ENCODE peak calls at places on chromosomes 16 and 17, in ten cellular contexts. A, Z, P, R, F, U, V, E, W and Q are unnamed samples. For H3K36me3, the result is how much of the 10 kb centered on the place peaks cover.

GRCh38 chr16:84175351-84176081 is 11.3 kb downstream of the TAF1C start:
- DNase-seq in U (peak), V (peak), W (no peak), Z (peak), E (no peak), P (no peak), A (peak), R (peak), F (peak), Q (peak)

GRCh38 chr16:86142801-86143236 is 243.9 kb downstream of the IRF8 start:
- DNase-seq in P (no peak), U (no peak), A (no peak), E (no peak), R (no peak), Z (no peak), V (no peak), W (no peak), F (no peak), Q (peak)

GRCh38 chr17:57317016-57317415 is 60.7 kb downstream of the MSI2 start:
- DNase-seq in V (no peak), U (no peak), Z (no peak), E (no peak), A (no peak), R (no peak), F (no peak), W (no peak), P (no peak), Q (no peak)

GRCh38 chr16:27431773-27432599 is 30.0 kb downstream of the IL21R start:
- DNase-seq in F (no peak), P (no peak), U (peak), A (no peak), Z (peak), R (no peak), W (peak), E (peak), V (peak), Q (peak)

GRCh38 chr17:47862621-47863440 is 11.9 kb upstream of the SP6 start:
- DNase-seq in E (no peak), P (no peak), Z (peak), A (peak), V (no peak), U (no peak), R (no peak), W (no peak), F (no peak), Q (peak)

GRCh38 chr16:89375021-89375420 is 115.3 kb downstream of the ANKRD11 start:
- DNase-seq in P (no peak), F (no peak), R (no peak), U (no peak), A (no peak), E (no peak), W (no peak), Z (peak), V (peak), Q (no peak)

GRCh38 chr17:68892658-68893057 is 62.5 kb downstream of the ABCA8 start:
- DNase-seq in Z (no peak), P (no peak), R (no peak), V (no peak), A (peak), E (no peak), F (peak), W (no peak), U (no peak), Q (no peak)

GRCh38 chr16:79184464-79184863 is 416.1 kb downstream of the MAF start:
- DNase-seq in A (no peak), V (no peak), P (no peak), E (no peak), W (no peak), R (no peak), F (no peak), U (no peak), Z (no peak), Q (no peak)

GRCh38 chr16:84509032-84509950 is 4.8 kb upstream of the MEAK7 start:
- DNase-seq in F (no peak), A (no peak), V (no peak), U (no peak), W (peak), Z (no peak), P (no peak), R (no peak), E (no peak), Q (no peak)

GRCh38 chr16:3017806-3018506 is at the start of gene CLDN6:
- DNase-seq in R (peak), V (no peak), P (no peak), F (peak), W (no peak), A (no peak), Z (no peak), U (no peak), E (no peak), Q (no peak)

GRCh38 chr16:57475711-57476339 is 10.5 kb downstream of the DOK4 start:
- DNase-seq in E (no peak), U (no peak), F (peak), R (peak), W (no peak), V (peak), A (peak), Z (peak), P (no peak), Q (peak)

GRCh38 chr17:13598353-13599167 is 3.2 kb downstream of the HS3ST3A1 start:
- DNase-seq in W (no peak), A (no peak), U (no peak), E (no peak), R (no peak), Z (no peak), F (no peak), P (no peak), V (no peak), Q (peak)

GRCh38 chr17:32341857-32342602 is at the start of gene C17orf75:
- DNase-seq in E (peak), U (peak), V (peak), W (peak), A (peak), F (peak), P (no peak), Z (peak), R (peak), Q (peak)

GRCh38 chr16:87470332-87470731 is 22.5 kb downstream of the ZCCHC14 start:
- DNase-seq in F (no peak), V (no peak), Z (no peak), U (no peak), W (no peak), E (no peak), A (no peak), P (no peak), R (no peak), Q (no peak)

GRCh38 chr16:51222016-51222415 is 70.9 kb upstream of the SALL1 start:
- DNase-seq in R (no peak), U (no peak), Z (no peak), F (no peak), E (no peak), P (no peak), V (no peak), A (no peak), W (no peak), Q (no peak)

GRCh38 chr17:65463242-65463641 is 98.2 kb downstream of the AXIN2 start:
- DNase-seq in R (peak), F (no peak), U (no peak), Z (no peak), V (no peak), P (no peak), A (peak), W (peak), E (peak), Q (peak)

GRCh38 chr17:76382803-76383644 is 1.4 kb upstream of the SPHK1 start:
- DNase-seq in E (peak), F (peak), R (peak), U (peak), A (peak), V (peak), P (no peak), Z (peak), W (no peak), Q (peak)

GRCh38 chr16:46974352-46974751 is 878 bp upstream of the DNAJA2 start:
- DNase-seq in W (no peak), V (no peak), E (no peak), Z (no peak), A (no peak), P (no peak), U (no peak), R (no peak), F (no peak), Q (peak)

DNA sequence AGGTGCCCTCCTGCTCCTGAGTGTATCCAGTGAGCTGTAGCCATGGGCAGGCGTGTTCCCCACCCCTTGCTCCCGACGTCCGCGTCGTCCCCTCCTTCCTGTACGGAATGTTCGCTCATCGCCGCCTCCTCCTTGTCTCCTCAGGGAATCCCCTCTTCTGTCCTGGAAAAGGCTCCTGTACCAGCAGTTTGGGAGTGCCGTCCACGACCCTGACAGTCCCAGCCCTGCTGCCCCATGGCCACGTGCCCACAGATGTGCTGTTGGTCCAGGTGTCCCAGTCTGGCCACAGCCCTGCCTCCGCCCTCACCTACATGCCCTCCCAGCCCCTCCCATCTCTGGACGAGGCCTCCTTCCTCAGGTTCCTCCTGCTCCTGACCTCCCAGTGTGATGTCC is 30.2 kb downstream of the OR1D5 start:
- DNase-seq in A (no peak), V (peak), Z (no peak), E (no peak), R (no peak), W (peak), F (no peak), P (no peak), U (no peak), Q (no peak)
- H3K27ac ChIP-seq in A (no peak), V (no peak), Z (no peak), E (no peak), R (no peak), W (no peak), F (no peak), P (no peak), U (no peak), Q (no peak)

DNA sequence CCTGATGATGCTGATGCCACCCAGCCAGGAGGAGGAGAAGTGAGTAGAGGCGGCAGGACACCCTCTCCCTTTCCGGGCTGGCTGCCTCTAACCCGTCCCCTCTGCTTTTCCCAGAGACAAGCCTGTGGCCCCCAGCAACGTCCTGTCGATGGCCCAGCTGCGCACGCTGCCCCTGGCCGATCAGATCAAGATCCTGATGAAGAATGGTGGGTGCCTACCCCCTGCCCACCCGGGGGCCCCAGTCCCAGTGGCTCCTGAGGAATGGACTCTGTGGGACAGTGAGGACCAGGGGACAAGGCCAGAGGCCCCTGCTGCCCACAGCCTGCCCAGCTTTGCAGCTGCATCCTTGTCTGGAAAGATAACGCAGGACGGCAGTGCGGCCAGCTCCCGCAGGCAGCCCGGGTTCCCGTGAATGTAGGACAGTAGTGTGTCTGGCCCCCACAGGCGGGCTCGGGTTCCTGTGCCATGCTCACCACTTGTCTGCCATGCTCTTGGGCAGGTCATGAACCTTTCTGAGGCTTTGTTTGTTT is 19.9 kb downstream of the POLR3E start:
- DNase-seq in E (no peak), W (no peak), U (no peak), Z (no peak), R (no peak), P (no peak), A (no peak), F (no peak), V (no peak), Q (no peak)
- H3K36me3 ChIP-seq in E (half or more), W (half or more), U (under half), Z (under half), R (under half), P (under half), A (half or more), F (under half), V (half or more), Q (under half)

DNA sequence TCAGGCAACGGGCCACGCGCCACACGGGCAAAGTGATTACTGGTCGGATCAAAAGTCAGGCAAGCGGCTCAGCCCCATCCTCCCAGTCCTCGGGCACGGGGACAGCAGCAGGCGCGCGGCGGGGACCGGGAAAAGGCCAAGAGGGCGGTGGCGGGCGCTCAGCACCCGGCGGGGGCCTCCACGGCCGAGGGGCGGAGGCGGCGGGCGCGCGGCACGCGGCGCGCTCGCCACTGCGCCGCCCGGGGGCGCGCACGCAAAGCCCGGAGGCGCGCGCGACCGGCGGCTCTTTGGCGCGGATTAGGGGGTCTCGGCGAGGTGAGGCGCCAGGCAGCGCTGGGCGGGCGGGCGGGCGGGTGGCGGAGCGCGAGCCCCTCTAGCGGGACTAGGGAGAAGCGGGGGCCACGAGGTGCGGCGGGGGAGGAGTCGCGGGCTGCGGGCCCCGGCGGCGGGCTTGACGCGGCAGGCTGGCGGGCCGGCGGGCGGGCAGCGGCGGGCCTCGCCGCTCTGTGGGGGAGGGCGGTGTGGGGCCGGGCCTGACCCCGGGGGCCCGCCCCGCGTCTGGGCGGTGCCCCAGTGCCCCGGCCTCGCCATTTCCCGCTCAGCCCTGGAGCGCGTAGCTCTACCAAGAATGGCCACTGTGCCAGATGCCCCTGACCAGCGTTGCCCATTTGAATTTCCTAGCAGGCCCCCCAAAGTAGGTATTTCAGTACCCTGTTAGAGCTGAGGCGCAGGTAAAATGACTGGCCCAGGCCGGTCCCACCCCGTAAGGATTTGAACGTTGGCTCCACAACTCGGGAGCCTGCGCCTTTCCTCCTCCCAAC is at the start of the genes ACACA and TADA2A:
- DNase-seq in P (no peak), A (peak), R (peak), U (peak), Z (peak), W (peak), F (peak), V (peak), E (peak), Q (peak)
- TF ChIP-seq CTCF in P (no peak), A (peak), R (no peak), U (no peak), Z (no peak), W (no peak), F (no peak), V (no peak), E (no peak), Q (no peak)

GRCh38 chr17:3891626-3892094 is 1.2 kb downstream of the CAMKK1 start:
- DNase-seq in W (no peak), Z (peak), R (no peak), U (no peak), V (no peak), P (no peak), A (no peak), E (no peak), F (no peak), Q (no peak)
- H3K27ac ChIP-seq in W (peak), Z (peak), R (no peak), U (no peak), V (no peak), P (peak), A (no peak), E (peak), F (no peak), Q (no peak)

GRCh38 chr16:4866586-4866985 is 19.3 kb downstream of the UBN1 start:
- DNase-seq in R (no peak), Z (no peak), P (no peak), F (no peak), V (no peak), E (no peak), A (no peak), W (no peak), U (no peak), Q (no peak)
- H3K36me3 ChIP-seq in R (under half), Z (under half), P (under half), F (under half), V (half or more), E (half or more), A (under half), W (under half), U (under half), Q (under half)

GRCh38 chr16:81731636-81732035 is 47.5 kb upstream of the PLCG2 start:
- DNase-seq in Z (no peak), R (no peak), F (no peak), W (no peak), U (no peak), P (no peak), A (no peak), V (no peak), E (no peak), Q (no peak)

GRCh38 chr16:81734632-81735434 is 44.3 kb upstream of the PLCG2 start:
- DNase-seq in Z (no peak), W (no peak), E (no peak), P (no peak), A (no peak), U (no peak), V (peak), R (no peak), F (no peak), Q (no peak)

GRCh38 chr16:81733295-81733694 is 45.8 kb upstream of the PLCG2 start:
- DNase-seq in R (no peak), V (no peak), Z (no peak), U (no peak), F (no peak), P (no peak), A (no peak), W (no peak), E (no peak), Q (no peak)

GRCh38 chr16:81730090-81731051 is 48.7 kb upstream of the PLCG2 start:
- DNase-seq in R (peak), F (peak), Z (peak), P (no peak), W (peak), E (peak), A (peak), V (peak), U (peak), Q (peak)

GRCh38 chr16:81732699-81733098 is 46.4 kb upstream of the PLCG2 start:
- DNase-seq in Z (no peak), A (no peak), W (no peak), E (no peak), F (no peak), V (no peak), P (no peak), R (no peak), U (no peak), Q (no peak)
- TF ChIP-seq CTCF in Z (no peak), A (peak), W (no peak), E (no peak), F (no peak), V (no peak), P (no peak), R (no peak), U (no peak), Q (no peak)